ENCODE peak calls at places on chromosomes 6 and 20, in nine cellular contexts. G, C, M, B, K, X, J, D and W are unnamed samples.

GRCh38 chr20:845967-846893 is 12.7 kb downstream of the FAM110A start:
- DNase-seq in G (no peak), C (no peak), M (no peak), B (no peak), K (no peak), X (no peak), J (no peak), D (no peak), W (no peak)

GRCh38 chr20:32484221-32485125 is 100.7 kb downstream of the NOL4L start:
- DNase-seq in G (no peak), C (peak; percentile 21), M (no peak), B (peak; percentile 50), K (peak; percentile 67), X (peak; percentile 48), J (no peak), D (no peak), W (no peak)

GRCh38 chr6:9659848-9660247 is 755.0 kb downstream of the TFAP2A start:
- DNase-seq in G (no peak), C (no peak), M (no peak), B (no peak), K (no peak), X (no peak), J (no peak), D (no peak), W (no peak)

GRCh38 chr20:4160761-4161305 is 145.5 kb upstream of the RNF24 start:
- DNase-seq in G (peak; percentile 76), C (no peak), M (no peak), B (no peak), K (peak; percentile 67), X (peak; percentile 73), J (no peak), D (peak; percentile 11), W (peak; percentile 62)

GRCh38 chr6:146408583-146408982 is 135.1 kb upstream of the RAB32 start:
- DNase-seq in G (no peak), C (no peak), M (no peak), B (no peak), K (no peak), X (no peak), J (no peak), D (no peak), W (no peak)

GRCh38 chr6:40727272-40727671 is 140.1 kb upstream of the LRFN2 start:
- DNase-seq in G (no peak), C (peak; percentile 53), M (no peak), B (no peak), K (peak; percentile 55), X (no peak), J (no peak), D (no peak), W (no peak)

GRCh38 chr6:149888659-149889058 is 9.3 kb downstream of the RAET1E start:
- DNase-seq in G (no peak), C (no peak), M (no peak), B (no peak), K (no peak), X (peak; percentile 71), J (no peak), D (no peak), W (no peak)

GRCh38 chr6:25889877-25890853 is 16.1 kb upstream of the SLC17A3 start:
- DNase-seq in G (peak; percentile 74), C (peak; percentile 66), M (peak; percentile 18), B (peak; percentile 20), K (peak; percentile 66), X (peak; percentile 79), J (no peak), D (peak; percentile 32), W (no peak)

GRCh38 chr20:49186535-49187329 is 1.4 kb downstream of the STAU1 start:
- DNase-seq in G (peak; percentile 66), C (peak; percentile 62), M (no peak), B (peak; percentile 60), K (peak; percentile 49), X (peak; percentile 73), J (no peak), D (peak; percentile 52), W (no peak)

GRCh38 chr20:61387204-61387958 is 135.3 kb downstream of the CDH4 start:
- DNase-seq in G (peak; percentile 5), C (peak; percentile 78), M (no peak), B (peak; percentile 26), K (peak; percentile 52), X (peak; percentile 59), J (peak; percentile 4), D (peak; percentile 1), W (no peak)

GRCh38 chr6:15608406-15608805 is 54.4 kb downstream of the DTNBP1 start:
- DNase-seq in G (peak; percentile 56), C (peak; percentile 60), M (peak; percentile 39), B (no peak), K (no peak), X (peak; percentile 89), J (peak; percentile 56), D (peak; percentile 67), W (no peak)

GRCh38 chr6:32432050-32432450 is 7.6 kb upstream of the HLA-DRA start:
- DNase-seq in G (peak; percentile 54), C (peak; percentile 38), M (no peak), B (no peak), K (peak; percentile 23), X (peak; percentile 43), J (no peak), D (no peak), W (no peak)
- TF ChIP-seq CTCF in G (peak; percentile 16), C (peak; percentile 57), M (peak; percentile 16), B (peak; percentile 41), K (peak; percentile 66), X (no peak), J (no peak), D (peak; percentile 16), W (peak; percentile 40)

GRCh38 chr6:75601608-75602163 is at the start of gene SENP6:
- DNase-seq in G (peak; percentile 86), C (peak; percentile 87), M (no peak), B (peak; percentile 71), K (peak; percentile 92), X (peak; percentile 92), J (no peak), D (peak; percentile 57), W (peak; percentile 26)

GRCh38 chr6:75604294-75604693 is 2.6 kb downstream of the SENP6 start:
- DNase-seq in G (no peak), C (no peak), M (no peak), B (no peak), K (no peak), X (no peak), J (no peak), D (no peak), W (no peak)

GRCh38 chr6:75602164-75602896 is 650 bp downstream of the SENP6 start:
- DNase-seq in G (peak; percentile 60), C (peak; percentile 73), M (no peak), B (peak; percentile 45), K (peak; percentile 80), X (peak; percentile 68), J (no peak), D (peak; percentile 29), W (no peak)

GRCh38 chr6:75602897-75603395 is 1.3 kb downstream of the SENP6 start:
- DNase-seq in G (no peak), C (no peak), M (no peak), B (no peak), K (no peak), X (no peak), J (no peak), D (no peak), W (no peak)

GRCh38 chr6:75600694-75601265 is 900 bp upstream of the SENP6 start:
- DNase-seq in G (no peak), C (peak; percentile 19), M (no peak), B (no peak), K (no peak), X (no peak), J (no peak), D (no peak), W (no peak)
- H3K4me3 ChIP-seq in G (peak overlapping the region; percentile 87), C (peak overlapping the region; percentile 90), M (peak overlapping the region; percentile 85), B (no peak overlapping the region), K (peak overlapping the region; percentile 69), X (peak overlapping the region; percentile 78), J (peak overlapping the region; percentile 81), D (no peak overlapping the region), W (peak overlapping the region; percentile 86)

DNA sequence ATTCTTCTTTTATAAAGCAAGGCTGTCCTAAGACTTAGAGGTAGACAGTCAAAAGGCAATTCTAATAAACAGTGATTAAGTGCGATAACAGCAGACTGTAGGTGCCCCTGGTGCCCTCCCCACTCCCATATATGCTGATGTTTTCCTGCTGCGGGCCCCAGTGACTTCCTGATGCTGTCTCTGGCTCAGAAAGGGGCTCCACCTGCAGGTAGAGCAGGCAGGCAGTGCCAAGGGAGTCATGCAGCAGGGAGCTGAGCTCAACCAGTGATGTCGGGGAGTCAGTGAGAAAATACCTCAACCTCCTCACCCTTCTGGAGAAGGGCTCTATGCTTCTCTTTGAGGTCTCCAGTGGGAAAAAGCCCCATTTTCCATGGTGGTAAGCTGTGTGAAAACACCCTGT is 126.7 kb upstream of the SSTR4 start:
- DNase-seq in G (no peak), C (no peak), M (no peak), B (no peak), K (no peak), X (no peak), J (no peak), D (no peak), W (no peak)
- TF ChIP-seq CTCF in G (no peak), C (no peak), M (no peak), B (no peak), K (no peak), X (no peak), J (no peak), D (no peak), W (no peak)

GRCh38 chr20:53829086-53829703 is 235.6 kb upstream of the ZNF217 start:
- DNase-seq in G (peak; percentile 95), C (peak; percentile 68), M (peak; percentile 97), B (no peak), K (no peak), X (peak; percentile 96), J (peak; percentile 95), D (peak; percentile 92), W (peak; percentile 96)

GRCh38 chr20:53827292-53827995 is 233.8 kb upstream of the ZNF217 start:
- DNase-seq in G (no peak), C (no peak), M (no peak), B (no peak), K (no peak), X (no peak), J (no peak), D (no peak), W (no peak)

GRCh38 chr20:53828673-53829085 is 235.0 kb upstream of the ZNF217 start:
- DNase-seq in G (peak; percentile 95), C (peak; percentile 98), M (peak; percentile 95), B (no peak), K (peak; percentile 26), X (peak; percentile 96), J (peak; percentile 89), D (peak; percentile 93), W (peak; percentile 76)

GRCh38 chr20:53826597-53827291 is 233.1 kb upstream of the ZNF217 start:
- DNase-seq in G (no peak), C (no peak), M (no peak), B (no peak), K (no peak), X (peak; percentile 23), J (no peak), D (no peak), W (no peak)

DNA sequence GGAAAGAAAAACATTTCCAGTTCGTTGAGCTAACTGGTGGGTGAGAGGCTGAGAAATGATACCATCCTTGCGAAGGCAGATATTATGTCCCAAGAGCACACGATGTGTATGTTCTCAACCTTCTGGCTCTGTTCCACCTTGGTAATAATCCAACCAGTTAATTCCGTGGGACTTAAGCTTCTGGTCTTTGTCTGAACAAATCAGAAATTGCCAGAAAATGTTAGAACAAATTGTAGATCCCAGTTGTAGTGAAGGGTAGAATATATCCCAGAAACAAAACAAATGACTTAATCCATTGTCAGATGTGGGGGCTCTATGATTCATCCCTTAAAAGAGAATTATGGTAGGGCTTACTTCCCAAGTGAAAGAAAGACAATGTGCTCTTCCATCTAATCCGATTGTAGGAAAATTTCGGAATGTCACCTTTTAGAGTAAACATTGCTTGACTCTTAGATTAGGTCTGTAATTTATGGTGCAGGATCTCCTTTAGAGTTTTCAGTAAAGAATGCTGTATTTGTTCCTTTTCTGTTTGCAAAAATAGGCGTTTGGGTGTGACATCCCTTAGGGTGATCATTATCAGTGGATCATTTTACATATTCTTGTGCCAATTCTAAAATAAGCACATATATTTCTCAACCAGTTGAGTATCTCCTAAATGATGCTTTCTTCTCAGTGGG is 234.5 kb upstream of the ZNF217 start:
- DNase-seq in G (peak; percentile 100), C (peak; percentile 96), M (peak; percentile 96), B (peak; percentile 30), K (no peak), X (peak; percentile 98), J (peak; percentile 83), D (peak; percentile 97), W (peak; percentile 100)
- H3K4me3 ChIP-seq in G (peak overlapping the region; percentile 30), C (peak overlapping the region; percentile 16), M (no peak overlapping the region), B (no peak overlapping the region), K (no peak overlapping the region), X (peak overlapping the region; percentile 45), J (no peak overlapping the region), D (peak overlapping the region; percentile 0), W (no peak overlapping the region)